ENCODE peak calls at places on chromosomes 12 and 14, in seven cellular contexts. One of them, this sample, is unnamed.
A peak's percentile ranks its signal among the peaks of the same experiment; 100 is the strongest.

GRCh38 chr12:102824218-102824835 is 92.7 kb downstream of the PAH start:
- DNase-seq in sigmoid colon: no peak
- DNase-seq in ovary: peak; percentile 53
- DNase-seq in stomach: no peak
- DNase-seq in heart left ventricle: peak; percentile 29
- DNase-seq in right lobe of liver: peak; percentile 65
- DNase-seq in HepG2: peak; percentile 18
- DNase-seq in this sample: peak; percentile 37

GRCh38 chr14:76961631-76962302 is 66.7 kb downstream of the IRF2BPL start:
- DNase-seq in sigmoid colon: peak; percentile 94
- DNase-seq in ovary: peak; percentile 86
- DNase-seq in stomach: peak; percentile 77
- DNase-seq in heart left ventricle: peak; percentile 90
- DNase-seq in right lobe of liver: peak; percentile 90
- DNase-seq in HepG2: peak; percentile 94
- DNase-seq in this sample: peak; percentile 88

GRCh38 chr14:104130974-104131651 is 7.3 kb upstream of the KIF26A start:
- DNase-seq in sigmoid colon: peak; percentile 62
- DNase-seq in ovary: peak; percentile 42
- DNase-seq in stomach: peak; percentile 82
- DNase-seq in heart left ventricle: peak; percentile 70
- DNase-seq in right lobe of liver: peak; percentile 61
- DNase-seq in HepG2: peak; percentile 23
- DNase-seq in this sample: peak; percentile 58

GRCh38 chr12:87259405-87259804 is 769.8 kb downstream of the C12orf50 start:
- DNase-seq in sigmoid colon: no peak
- DNase-seq in ovary: no peak
- DNase-seq in stomach: no peak
- DNase-seq in heart left ventricle: no peak
- DNase-seq in right lobe of liver: no peak
- DNase-seq in HepG2: no peak
- DNase-seq in this sample: no peak

GRCh38 chr12:26097046-26097878 is 27.6 kb downstream of the BHLHE41 start:
- DNase-seq in sigmoid colon: peak; percentile 86
- DNase-seq in ovary: peak; percentile 73
- DNase-seq in stomach: peak; percentile 68
- DNase-seq in heart left ventricle: peak; percentile 64
- DNase-seq in right lobe of liver: peak; percentile 64
- DNase-seq in HepG2: peak; percentile 49
- DNase-seq in this sample: peak; percentile 78

GRCh38 chr12:25151476-25151875 is 43.5 kb downstream of the DNAI7 start:
- DNase-seq in sigmoid colon: peak; percentile 69
- DNase-seq in ovary: no peak
- DNase-seq in stomach: peak; percentile 32
- DNase-seq in heart left ventricle: peak; percentile 72
- DNase-seq in right lobe of liver: peak; percentile 40
- DNase-seq in HepG2: no peak
- DNase-seq in this sample: peak; percentile 21

GRCh38 chr14:31926123-31926522 is 151.0 kb upstream of the ARHGAP5 start:
- DNase-seq in sigmoid colon: no peak
- DNase-seq in ovary: no peak
- DNase-seq in stomach: no peak
- DNase-seq in heart left ventricle: no peak
- DNase-seq in right lobe of liver: no peak
- DNase-seq in HepG2: peak; percentile 87
- DNase-seq in this sample: no peak

GRCh38 chr14:90717916-90718315 is 98.3 kb downstream of the TTC7B start:
- DNase-seq in sigmoid colon: no peak
- DNase-seq in ovary: no peak
- DNase-seq in stomach: no peak
- DNase-seq in heart left ventricle: no peak
- DNase-seq in right lobe of liver: no peak
- DNase-seq in HepG2: no peak
- DNase-seq in this sample: no peak

GRCh38 chr12:116766746-116767145 is 28.6 kb downstream of the RNFT2 start:
- DNase-seq in sigmoid colon: no peak
- DNase-seq in ovary: no peak
- DNase-seq in stomach: no peak
- DNase-seq in heart left ventricle: no peak
- DNase-seq in right lobe of liver: no peak
- DNase-seq in HepG2: no peak
- DNase-seq in this sample: no peak

GRCh38 chr12:77236066-77236465 is 170.7 kb upstream of the E2F7 start:
- DNase-seq in sigmoid colon: no peak
- DNase-seq in ovary: no peak
- DNase-seq in stomach: no peak
- DNase-seq in heart left ventricle: no peak
- DNase-seq in right lobe of liver: no peak
- DNase-seq in HepG2: no peak
- DNase-seq in this sample: no peak

GRCh38 chr12:121581681-121582439 is 1.0 kb upstream of the KDM2B start:
- DNase-seq in sigmoid colon: no peak
- DNase-seq in ovary: no peak
- DNase-seq in stomach: peak; percentile 36
- DNase-seq in heart left ventricle: no peak
- DNase-seq in right lobe of liver: no peak
- DNase-seq in HepG2: no peak
- DNase-seq in this sample: peak; percentile 54

GRCh38 chr12:53696285-53696654 is 20.4 kb upstream of the ATP5MC2 start:
- DNase-seq in sigmoid colon: no peak
- DNase-seq in ovary: no peak
- DNase-seq in stomach: peak; percentile 86
- DNase-seq in heart left ventricle: peak; percentile 59
- DNase-seq in right lobe of liver: peak; percentile 26
- DNase-seq in HepG2: peak; percentile 82
- DNase-seq in this sample: peak; percentile 67

GRCh38 chr12:52249041-52249461 is 16.0 kb downstream of the KRT7 start:
- DNase-seq in sigmoid colon: peak; percentile 85
- DNase-seq in ovary: no peak
- DNase-seq in stomach: peak; percentile 84
- DNase-seq in heart left ventricle: no peak
- DNase-seq in right lobe of liver: peak; percentile 50
- DNase-seq in HepG2: no peak
- DNase-seq in this sample: peak; percentile 86

GRCh38 chr12:18430425-18431048 is 169.2 kb downstream of the PIK3C2G start:
- DNase-seq in sigmoid colon: no peak
- DNase-seq in ovary: peak; percentile 21
- DNase-seq in stomach: peak; percentile 40
- DNase-seq in heart left ventricle: peak; percentile 31
- DNase-seq in right lobe of liver: peak; percentile 30
- DNase-seq in HepG2: peak; percentile 24
- DNase-seq in this sample: peak; percentile 54

GRCh38 chr12:67137256-67137655 is 131.9 kb upstream of the CAND1 start:
- DNase-seq in sigmoid colon: no peak
- DNase-seq in ovary: no peak
- DNase-seq in stomach: no peak
- DNase-seq in heart left ventricle: no peak
- DNase-seq in right lobe of liver: no peak
- DNase-seq in HepG2: no peak
- DNase-seq in this sample: no peak

GRCh38 chr12:98799411-98799810 is 154.3 kb downstream of the APAF1 start:
- DNase-seq in sigmoid colon: no peak
- DNase-seq in ovary: no peak
- DNase-seq in stomach: no peak
- DNase-seq in heart left ventricle: no peak
- DNase-seq in right lobe of liver: no peak
- DNase-seq in HepG2: no peak
- DNase-seq in this sample: no peak

GRCh38 chr12:120678572-120678971 is 8.4 kb upstream of the MLEC start:
- DNase-seq in sigmoid colon: no peak
- DNase-seq in ovary: no peak
- DNase-seq in stomach: no peak
- DNase-seq in heart left ventricle: no peak
- DNase-seq in right lobe of liver: no peak
- DNase-seq in HepG2: no peak
- DNase-seq in this sample: no peak

GRCh38 chr14:92516344-92516965 is 2.9 kb downstream of the RIN3 start:
- DNase-seq in sigmoid colon: peak; percentile 56
- DNase-seq in ovary: no peak
- DNase-seq in stomach: no peak
- DNase-seq in heart left ventricle: no peak
- DNase-seq in right lobe of liver: no peak
- DNase-seq in HepG2: no peak
- DNase-seq in this sample: no peak

DNA sequence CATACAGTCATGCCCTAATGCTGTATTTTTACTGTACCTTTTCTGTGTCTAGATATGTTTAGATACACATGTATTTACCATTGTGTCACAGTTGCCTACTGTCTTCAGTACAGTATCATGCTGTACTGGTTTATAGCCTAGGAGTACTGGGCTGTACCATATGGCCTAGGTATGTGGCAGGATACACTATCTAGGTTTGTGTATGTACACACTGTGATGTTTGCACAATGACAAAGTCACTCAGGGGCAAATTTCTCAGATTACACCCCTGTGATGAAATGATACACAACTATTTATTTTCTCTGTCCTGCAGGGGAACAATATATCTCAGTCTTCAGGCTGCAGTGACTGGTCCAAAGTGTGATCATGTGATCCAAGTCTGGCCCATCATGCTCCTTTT is 1076.1 kb downstream of the VRK1 start:
- DNase-seq in sigmoid colon: no peak
- DNase-seq in ovary: no peak
- DNase-seq in stomach: no peak
- DNase-seq in heart left ventricle: no peak
- DNase-seq in right lobe of liver: no peak
- DNase-seq in HepG2: no peak
- DNase-seq in this sample: no peak
- H3K27me3 ChIP-seq in sigmoid colon: no peaks in the 10 kb centered on the region
- H3K27me3 ChIP-seq in ovary: no peaks in the 10 kb centered on the region
- H3K27me3 ChIP-seq in stomach: no peaks in the 10 kb centered on the region
- H3K27me3 ChIP-seq in heart left ventricle: no peaks in the 10 kb centered on the region
- H3K27me3 ChIP-seq in right lobe of liver: no peaks in the 10 kb centered on the region
- H3K27me3 ChIP-seq in HepG2: no peaks in the 10 kb centered on the region
- H3K27me3 ChIP-seq in this sample: no peaks in the 10 kb centered on the region

DNA sequence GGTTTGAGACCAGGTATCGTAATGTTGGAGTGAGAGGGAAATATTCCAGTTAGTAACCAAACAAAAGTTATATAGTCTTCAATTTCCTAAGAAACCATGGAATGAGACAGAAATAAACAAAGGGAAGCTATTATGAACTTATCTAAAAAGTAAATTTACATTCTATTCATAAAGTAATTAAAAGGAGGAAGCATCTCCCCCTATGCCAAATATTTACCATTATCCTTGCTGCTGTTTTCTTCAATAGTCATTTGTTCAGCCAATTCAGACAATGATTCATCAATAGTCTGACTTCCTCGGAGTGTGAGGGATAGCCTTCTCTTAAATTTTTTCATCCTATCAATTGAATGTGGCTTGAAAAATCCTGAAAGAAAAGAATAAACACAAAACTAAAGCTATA is 65.7 kb downstream of the CDK17 start:
- DNase-seq in sigmoid colon: no peak
- DNase-seq in ovary: no peak
- DNase-seq in stomach: no peak
- DNase-seq in heart left ventricle: no peak
- DNase-seq in right lobe of liver: no peak
- DNase-seq in HepG2: peak; percentile 55
- DNase-seq in this sample: no peak
- H3K4me3 ChIP-seq in sigmoid colon: no peak overlapping the region
- H3K4me3 ChIP-seq in ovary: no peak overlapping the region
- H3K4me3 ChIP-seq in stomach: no peak overlapping the region
- H3K4me3 ChIP-seq in heart left ventricle: no peak overlapping the region
- H3K4me3 ChIP-seq in right lobe of liver: no peak overlapping the region
- H3K4me3 ChIP-seq in HepG2: no peak overlapping the region
- H3K4me3 ChIP-seq in this sample: no peak overlapping the region

GRCh38 chr12:124864326-124864752 is 675 bp upstream of the SCARB1 start:
- DNase-seq in sigmoid colon: no peak
- DNase-seq in ovary: peak; percentile 56
- DNase-seq in stomach: no peak
- DNase-seq in heart left ventricle: no peak
- DNase-seq in right lobe of liver: no peak
- DNase-seq in HepG2: no peak
- DNase-seq in this sample: peak; percentile 59

GRCh38 chr12:124861898-124862676 is 1.6 kb downstream of the SCARB1 start:
- DNase-seq in sigmoid colon: no peak
- DNase-seq in ovary: no peak
- DNase-seq in stomach: no peak
- DNase-seq in heart left ventricle: no peak
- DNase-seq in right lobe of liver: no peak
- DNase-seq in HepG2: no peak
- DNase-seq in this sample: no peak

GRCh38 chr12:124865728-124866127 is 2.1 kb upstream of the SCARB1 start:
- DNase-seq in sigmoid colon: no peak
- DNase-seq in ovary: no peak
- DNase-seq in stomach: peak; percentile 32
- DNase-seq in heart left ventricle: no peak
- DNase-seq in right lobe of liver: no peak
- DNase-seq in HepG2: no peak
- DNase-seq in this sample: no peak

GRCh38 chr12:124862768-124863408 is 776 bp downstream of the SCARB1 start:
- DNase-seq in sigmoid colon: no peak
- DNase-seq in ovary: peak; percentile 53
- DNase-seq in stomach: no peak
- DNase-seq in heart left ventricle: no peak
- DNase-seq in right lobe of liver: peak; percentile 46
- DNase-seq in HepG2: no peak
- DNase-seq in this sample: peak; percentile 67

DNA sequence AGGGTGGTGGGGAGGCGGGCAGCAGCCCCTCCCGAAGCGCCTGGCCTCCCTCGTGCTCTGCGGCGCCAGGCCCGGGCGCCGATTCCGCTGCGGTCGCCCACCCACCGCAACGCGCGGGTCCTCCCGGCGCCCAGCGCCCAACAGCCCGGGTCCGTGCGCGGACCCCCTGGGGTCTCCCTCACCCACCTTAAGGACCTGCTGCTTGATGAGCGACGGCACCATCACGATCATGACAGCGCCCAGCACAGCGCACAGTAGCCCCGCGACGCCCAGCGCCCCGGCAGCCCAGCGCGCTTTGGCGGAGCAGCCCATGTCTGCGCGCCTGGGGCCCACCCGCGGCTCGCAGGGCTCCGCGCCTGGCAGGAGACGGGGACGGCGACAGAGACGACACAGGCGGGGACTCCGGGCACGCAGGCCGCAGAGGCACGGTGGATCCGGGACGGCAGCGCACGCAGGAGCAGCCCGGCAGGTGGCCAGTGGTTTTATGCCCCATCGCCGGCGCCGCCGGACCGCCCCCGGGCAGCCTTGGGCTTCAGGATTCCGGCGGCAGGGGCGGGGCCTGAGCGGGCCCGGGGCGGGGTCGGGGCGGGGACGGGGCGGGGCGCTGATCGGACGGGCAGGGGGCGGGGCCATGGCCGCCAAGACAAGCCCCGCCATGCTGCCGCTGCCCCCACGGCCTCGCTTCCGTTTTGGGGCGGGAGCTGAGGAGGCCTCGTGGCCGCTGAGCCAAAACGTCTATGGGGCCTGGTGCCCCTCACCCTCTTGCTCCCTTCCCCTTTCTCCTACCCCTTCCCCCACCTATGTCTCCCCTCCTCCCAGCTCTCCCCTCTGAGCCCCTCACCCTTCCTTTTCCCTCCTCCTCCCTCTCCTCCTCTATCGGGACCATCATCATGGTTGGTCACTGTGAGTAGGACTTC is at the start of gene SCARB1:
- DNase-seq in sigmoid colon: peak; percentile 89
- DNase-seq in ovary: peak; percentile 93
- DNase-seq in stomach: peak; percentile 86
- DNase-seq in heart left ventricle: peak; percentile 83
- DNase-seq in right lobe of liver: peak; percentile 93
- DNase-seq in HepG2: peak; percentile 66
- DNase-seq in this sample: peak; percentile 90
- TF ChIP-seq POLR2A in sigmoid colon: no peak
- TF ChIP-seq POLR2A in ovary: peak; percentile 35
- TF ChIP-seq POLR2A in stomach: no peak
- TF ChIP-seq POLR2A in heart left ventricle: no peak
- TF ChIP-seq POLR2A in right lobe of liver: peak; percentile 83
- TF ChIP-seq POLR2A in HepG2: peak; percentile 98
- TF ChIP-seq POLR2A in this sample: peak; percentile 89

GRCh38 chr14:96092936-96093335 is 53.8 kb downstream of the C14orf132 start:
- DNase-seq in sigmoid colon: no peak
- DNase-seq in ovary: no peak
- DNase-seq in stomach: no peak
- DNase-seq in heart left ventricle: no peak
- DNase-seq in right lobe of liver: no peak
- DNase-seq in HepG2: no peak
- DNase-seq in this sample: no peak
- H3K27me3 ChIP-seq in sigmoid colon: no peaks in the 10 kb centered on the region
- H3K27me3 ChIP-seq in ovary: no peaks in the 10 kb centered on the region
- H3K27me3 ChIP-seq in stomach: no peaks in the 10 kb centered on the region
- H3K27me3 ChIP-seq in heart left ventricle: peaks cover 19% of the 10 kb centered on the region
- H3K27me3 ChIP-seq in right lobe of liver: no peaks in the 10 kb centered on the region
- H3K27me3 ChIP-seq in HepG2: no peaks in the 10 kb centered on the region
- H3K27me3 ChIP-seq in this sample: no peaks in the 10 kb centered on the region